ENCODE peak calls at places on chromosomes 16 and 17, in seven cellular contexts. One of them, this sample, is unnamed.

GRCh38 chr17:17466511-17466910 is 10.3 kb upstream of the MED9 start:
- DNase-seq in mammary epithelial cell: no peak
- DNase-seq in head of caudate nucleus: no peak
- DNase-seq in HEK293T: no peak
- DNase-seq in hepatic stellate cell: no peak
- DNase-seq in iris pigment epithelial cell: no peak
- DNase-seq in erythroblast: no peak
- DNase-seq in this sample: no peak

GRCh38 chr16:65782537-65783290 is 583.8 kb upstream of the CDH5 start:
- DNase-seq in head of caudate nucleus: no peak
- DNase-seq in HEK293T: no peak
- DNase-seq in iris pigment epithelial cell: peak
- DNase-seq in mammary epithelial cell: peak
- DNase-seq in erythroblast: no peak
- DNase-seq in hepatic stellate cell: no peak
- DNase-seq in this sample: no peak

GRCh38 chr16:55876854-55877253 is 1.7 kb upstream of the CES5A start:
- DNase-seq in head of caudate nucleus: no peak
- DNase-seq in hepatic stellate cell: no peak
- DNase-seq in erythroblast: no peak
- DNase-seq in HEK293T: no peak
- DNase-seq in mammary epithelial cell: no peak
- DNase-seq in iris pigment epithelial cell: no peak
- DNase-seq in this sample: no peak

GRCh38 chr16:1674751-1675664 is 3.1 kb upstream of the JPT2 start:
- DNase-seq in mammary epithelial cell: peak
- DNase-seq in iris pigment epithelial cell: peak
- DNase-seq in HEK293T: no peak
- DNase-seq in erythroblast: no peak
- DNase-seq in hepatic stellate cell: peak
- DNase-seq in head of caudate nucleus: no peak
- DNase-seq in this sample: no peak

GRCh38 chr17:82241183-82241925 is 12.5 kb downstream of the SLC16A3 start:
- DNase-seq in iris pigment epithelial cell: peak
- DNase-seq in mammary epithelial cell: peak
- DNase-seq in hepatic stellate cell: peak
- DNase-seq in erythroblast: no peak
- DNase-seq in head of caudate nucleus: peak
- DNase-seq in HEK293T: no peak
- DNase-seq in this sample: peak

GRCh38 chr17:15124746-15125145 is 140.4 kb downstream of the PMP22 start:
- DNase-seq in mammary epithelial cell: no peak
- DNase-seq in iris pigment epithelial cell: no peak
- DNase-seq in hepatic stellate cell: no peak
- DNase-seq in HEK293T: no peak
- DNase-seq in erythroblast: no peak
- DNase-seq in head of caudate nucleus: no peak
- DNase-seq in this sample: no peak

GRCh38 chr16:30658731-30659506 is 688 bp downstream of the FBRS start:
- DNase-seq in hepatic stellate cell: peak
- DNase-seq in mammary epithelial cell: peak
- DNase-seq in iris pigment epithelial cell: peak
- DNase-seq in head of caudate nucleus: peak
- DNase-seq in HEK293T: peak
- DNase-seq in erythroblast: peak
- DNase-seq in this sample: peak

GRCh38 chr17:11682646-11683045 is 84.4 kb downstream of the DNAH9 start:
- DNase-seq in hepatic stellate cell: no peak
- DNase-seq in erythroblast: no peak
- DNase-seq in mammary epithelial cell: no peak
- DNase-seq in iris pigment epithelial cell: no peak
- DNase-seq in HEK293T: no peak
- DNase-seq in head of caudate nucleus: no peak
- DNase-seq in this sample: no peak

GRCh38 chr17:79794659-79795511 is 2.0 kb downstream of the CBX8 start:
- DNase-seq in mammary epithelial cell: no peak
- DNase-seq in hepatic stellate cell: no peak
- DNase-seq in erythroblast: no peak
- DNase-seq in iris pigment epithelial cell: no peak
- DNase-seq in HEK293T: no peak
- DNase-seq in head of caudate nucleus: no peak
- DNase-seq in this sample: no peak

GRCh38 chr17:46922804-46923635 is at the start of gene GOSR2:
- DNase-seq in head of caudate nucleus: peak
- DNase-seq in iris pigment epithelial cell: peak
- DNase-seq in hepatic stellate cell: peak
- DNase-seq in erythroblast: peak
- DNase-seq in HEK293T: peak
- DNase-seq in mammary epithelial cell: peak
- DNase-seq in this sample: peak

GRCh38 chr16:71628810-71629209 is 2.8 kb downstream of the MARVELD3 start:
- DNase-seq in erythroblast: no peak
- DNase-seq in HEK293T: no peak
- DNase-seq in iris pigment epithelial cell: peak
- DNase-seq in head of caudate nucleus: no peak
- DNase-seq in mammary epithelial cell: peak
- DNase-seq in hepatic stellate cell: no peak
- DNase-seq in this sample: no peak

GRCh38 chr17:1561420-1562177 is 993 bp downstream of the PITPNA start:
- DNase-seq in HEK293T: peak
- DNase-seq in erythroblast: peak
- DNase-seq in mammary epithelial cell: peak
- DNase-seq in hepatic stellate cell: peak
- DNase-seq in head of caudate nucleus: no peak
- DNase-seq in iris pigment epithelial cell: peak
- DNase-seq in this sample: peak

GRCh38 chr16:89615596-89616090 is 2.2 kb downstream of the DPEP1 start:
- DNase-seq in HEK293T: peak
- DNase-seq in hepatic stellate cell: no peak
- DNase-seq in head of caudate nucleus: no peak
- DNase-seq in mammary epithelial cell: no peak
- DNase-seq in iris pigment epithelial cell: no peak
- DNase-seq in erythroblast: peak
- DNase-seq in this sample: no peak

GRCh38 chr16:90019543-90020259 is 445 bp upstream of the DBNDD1 start:
- DNase-seq in hepatic stellate cell: peak
- DNase-seq in erythroblast: peak
- DNase-seq in HEK293T: peak
- DNase-seq in iris pigment epithelial cell: peak
- DNase-seq in head of caudate nucleus: peak
- DNase-seq in mammary epithelial cell: no peak
- DNase-seq in this sample: no peak

GRCh38 chr17:76124582-76125390 is 16.3 kb downstream of the FOXJ1 start:
- DNase-seq in head of caudate nucleus: no peak
- DNase-seq in hepatic stellate cell: no peak
- DNase-seq in iris pigment epithelial cell: peak
- DNase-seq in HEK293T: peak
- DNase-seq in mammary epithelial cell: no peak
- DNase-seq in erythroblast: peak
- DNase-seq in this sample: peak

GRCh38 chr17:39700148-39700987 is 504 bp downstream of the ERBB2 start:
- DNase-seq in HEK293T: peak
- DNase-seq in hepatic stellate cell: peak
- DNase-seq in mammary epithelial cell: peak
- DNase-seq in head of caudate nucleus: no peak
- DNase-seq in erythroblast: no peak
- DNase-seq in iris pigment epithelial cell: peak
- DNase-seq in this sample: no peak

GRCh38 chr16:88730632-88731607 is 24.6 kb downstream of the CTU2 start:
- DNase-seq in erythroblast: no peak
- DNase-seq in head of caudate nucleus: no peak
- DNase-seq in HEK293T: no peak
- DNase-seq in iris pigment epithelial cell: peak
- DNase-seq in mammary epithelial cell: no peak
- DNase-seq in hepatic stellate cell: no peak
- DNase-seq in this sample: no peak

GRCh38 chr17:29195465-29196081 is 15.4 kb upstream of the MYO18A start:
- DNase-seq in mammary epithelial cell: peak
- DNase-seq in hepatic stellate cell: no peak
- DNase-seq in erythroblast: no peak
- DNase-seq in head of caudate nucleus: peak
- DNase-seq in HEK293T: no peak
- DNase-seq in iris pigment epithelial cell: peak
- DNase-seq in this sample: no peak

GRCh38 chr16:84239910-84240309 is at the start of gene KCNG4:
- DNase-seq in mammary epithelial cell: no peak
- DNase-seq in iris pigment epithelial cell: no peak
- DNase-seq in erythroblast: no peak
- DNase-seq in head of caudate nucleus: no peak
- DNase-seq in HEK293T: no peak
- DNase-seq in hepatic stellate cell: no peak
- DNase-seq in this sample: no peak

GRCh38 chr16:3259097-3259496 is 2.7 kb upstream of the MEFV start:
- DNase-seq in iris pigment epithelial cell: no peak
- DNase-seq in mammary epithelial cell: no peak
- DNase-seq in HEK293T: no peak
- DNase-seq in head of caudate nucleus: no peak
- DNase-seq in erythroblast: no peak
- DNase-seq in hepatic stellate cell: no peak
- DNase-seq in this sample: no peak

GRCh38 chr17:64491034-64491860 is 5.6 kb downstream of the POLG2 start:
- DNase-seq in iris pigment epithelial cell: peak
- DNase-seq in mammary epithelial cell: no peak
- DNase-seq in erythroblast: peak
- DNase-seq in hepatic stellate cell: no peak
- DNase-seq in HEK293T: no peak
- DNase-seq in head of caudate nucleus: no peak
- DNase-seq in this sample: no peak

GRCh38 chr16:17395849-17396480 is 74.8 kb downstream of the XYLT1 start:
- DNase-seq in iris pigment epithelial cell: no peak
- DNase-seq in mammary epithelial cell: no peak
- DNase-seq in erythroblast: no peak
- DNase-seq in head of caudate nucleus: no peak
- DNase-seq in hepatic stellate cell: no peak
- DNase-seq in HEK293T: no peak
- DNase-seq in this sample: no peak

GRCh38 chr17:73371285-73371684 is 59.5 kb upstream of the CDC42EP4 start:
- DNase-seq in hepatic stellate cell: peak
- DNase-seq in iris pigment epithelial cell: peak
- DNase-seq in head of caudate nucleus: no peak
- DNase-seq in HEK293T: no peak
- DNase-seq in erythroblast: no peak
- DNase-seq in mammary epithelial cell: peak
- DNase-seq in this sample: no peak

GRCh38 chr17:57597531-57598453 is 147.3 kb downstream of the CCDC182 start:
- DNase-seq in HEK293T: peak
- DNase-seq in iris pigment epithelial cell: peak
- DNase-seq in head of caudate nucleus: peak
- DNase-seq in erythroblast: peak
- DNase-seq in mammary epithelial cell: peak
- DNase-seq in hepatic stellate cell: peak
- DNase-seq in this sample: peak

GRCh38 chr17:49667854-49668253 is 10.0 kb downstream of the SPOP start:
- DNase-seq in iris pigment epithelial cell: no peak
- DNase-seq in hepatic stellate cell: no peak
- DNase-seq in head of caudate nucleus: no peak
- DNase-seq in mammary epithelial cell: no peak
- DNase-seq in erythroblast: no peak
- DNase-seq in HEK293T: no peak
- DNase-seq in this sample: no peak

GRCh38 chr17:1467898-1468492 is 12.0 kb upstream of the CRK start:
- DNase-seq in erythroblast: no peak
- DNase-seq in HEK293T: no peak
- DNase-seq in iris pigment epithelial cell: peak
- DNase-seq in hepatic stellate cell: no peak
- DNase-seq in mammary epithelial cell: no peak
- DNase-seq in head of caudate nucleus: no peak
- DNase-seq in this sample: no peak

GRCh38 chr16:89115216-89115949 is 21.7 kb downstream of the ACSF3 start:
- DNase-seq in iris pigment epithelial cell: peak
- DNase-seq in mammary epithelial cell: peak
- DNase-seq in erythroblast: peak
- DNase-seq in hepatic stellate cell: peak
- DNase-seq in HEK293T: no peak
- DNase-seq in head of caudate nucleus: peak
- DNase-seq in this sample: peak